ENCODE peak calls at places on chromosomes 11 and 22, in five cellular contexts. N is IMR-90, T is AG09309, R is vagina, W is OCI-LY7. X is an unnamed sample.

GRCh38 chr22:18110194-18110943 is at the start of gene TUBA8:
- DNase-seq in N (peak; percentile 16), T (no peak), R (no peak), W (peak; percentile 14), X (no peak)

GRCh38 chr11:16818284-16818683 is 79.8 kb downstream of the C11orf58 start:
- DNase-seq in W (no peak), N (no peak), R (no peak), T (no peak), X (no peak)

GRCh38 chr11:23310276-23310675 is 450.0 kb upstream of the CCDC179 start:
- DNase-seq in N (peak; percentile 63), W (no peak), T (no peak), R (no peak), X (no peak)

GRCh38 chr22:31055322-31056159 is 25.6 kb upstream of the SMTN start:
- DNase-seq in R (no peak), T (peak; percentile 92), W (no peak), N (peak; percentile 99), X (peak; percentile 99)

GRCh38 chr22:22709719-22710445 is 65.5 kb downstream of the GGTLC2 start:
- DNase-seq in R (peak; percentile 77), T (no peak), W (peak; percentile 45), N (no peak), X (no peak)

GRCh38 chr11:131666617-131667016 is 296.2 kb downstream of the NTM start:
- DNase-seq in N (peak; percentile 70), W (no peak), T (peak; percentile 48), R (no peak), X (no peak)

GRCh38 chr22:24191381-24191841 is 10.1 kb downstream of the SUSD2 start:
- DNase-seq in T (no peak), R (no peak), N (no peak), W (no peak), X (no peak)

GRCh38 chr11:97722065-97722464 is 1298.7 kb upstream of the CNTN5 start:
- DNase-seq in W (no peak), R (no peak), N (peak; percentile 89), T (no peak), X (peak; percentile 98)

GRCh38 chr11:60700689-60701508 is 1.5 kb downstream of the MS4A8 start:
- DNase-seq in T (no peak), N (no peak), W (peak; percentile 32), R (peak; percentile 46), X (no peak)

GRCh38 chr11:64382586-64382985 is 23.6 kb downstream of the RPS6KA4 start:
- DNase-seq in T (no peak), W (no peak), N (no peak), R (no peak), X (no peak)

GRCh38 chr22:36741204-36741793 is 34.6 kb downstream of the IFT27 start:
- DNase-seq in W (peak; percentile 69), R (peak; percentile 28), N (no peak), T (no peak), X (no peak)

GRCh38 chr11:47980093-47980906 is at the start of gene PTPRJ:
- DNase-seq in R (no peak), T (no peak), N (peak; percentile 48), W (peak; percentile 65), X (no peak)

GRCh38 chr11:86749861-86750401 is 50.4 kb upstream of the PRSS23 start:
- DNase-seq in R (no peak), T (no peak), N (no peak), W (no peak), X (no peak)

GRCh38 chr11:14065692-14066091 is 103.2 kb downstream of the SPON1 start:
- DNase-seq in R (no peak), N (no peak), W (no peak), T (no peak), X (no peak)

GRCh38 chr22:27726726-27727449 is 74.7 kb downstream of the MN1 start:
- DNase-seq in N (peak; percentile 34), T (peak; percentile 21), R (no peak), W (no peak), X (peak; percentile 51)

GRCh38 chr11:70105755-70106571 is 27.8 kb downstream of the ANO1 start:
- DNase-seq in T (no peak), W (no peak), N (no peak), R (no peak), X (no peak)

GRCh38 chr22:17086750-17087149 is 1.9 kb downstream of the IL17RA start:
- DNase-seq in R (no peak), N (no peak), W (peak; percentile 62), T (no peak), X (no peak)

GRCh38 chr22:17084554-17085276 is at the start of gene IL17RA:
- DNase-seq in T (peak; percentile 29), W (peak; percentile 92), N (peak; percentile 84), R (no peak), X (peak; percentile 42)

GRCh38 chr22:17086301-17086700 is 1.5 kb downstream of the IL17RA start:
- DNase-seq in R (no peak), W (no peak), T (no peak), N (no peak), X (no peak)

GRCh38 chr22:17085277-17086091 is 684 bp downstream of the IL17RA start:
- DNase-seq in N (no peak), R (no peak), W (no peak), T (no peak), X (no peak)

DNA sequence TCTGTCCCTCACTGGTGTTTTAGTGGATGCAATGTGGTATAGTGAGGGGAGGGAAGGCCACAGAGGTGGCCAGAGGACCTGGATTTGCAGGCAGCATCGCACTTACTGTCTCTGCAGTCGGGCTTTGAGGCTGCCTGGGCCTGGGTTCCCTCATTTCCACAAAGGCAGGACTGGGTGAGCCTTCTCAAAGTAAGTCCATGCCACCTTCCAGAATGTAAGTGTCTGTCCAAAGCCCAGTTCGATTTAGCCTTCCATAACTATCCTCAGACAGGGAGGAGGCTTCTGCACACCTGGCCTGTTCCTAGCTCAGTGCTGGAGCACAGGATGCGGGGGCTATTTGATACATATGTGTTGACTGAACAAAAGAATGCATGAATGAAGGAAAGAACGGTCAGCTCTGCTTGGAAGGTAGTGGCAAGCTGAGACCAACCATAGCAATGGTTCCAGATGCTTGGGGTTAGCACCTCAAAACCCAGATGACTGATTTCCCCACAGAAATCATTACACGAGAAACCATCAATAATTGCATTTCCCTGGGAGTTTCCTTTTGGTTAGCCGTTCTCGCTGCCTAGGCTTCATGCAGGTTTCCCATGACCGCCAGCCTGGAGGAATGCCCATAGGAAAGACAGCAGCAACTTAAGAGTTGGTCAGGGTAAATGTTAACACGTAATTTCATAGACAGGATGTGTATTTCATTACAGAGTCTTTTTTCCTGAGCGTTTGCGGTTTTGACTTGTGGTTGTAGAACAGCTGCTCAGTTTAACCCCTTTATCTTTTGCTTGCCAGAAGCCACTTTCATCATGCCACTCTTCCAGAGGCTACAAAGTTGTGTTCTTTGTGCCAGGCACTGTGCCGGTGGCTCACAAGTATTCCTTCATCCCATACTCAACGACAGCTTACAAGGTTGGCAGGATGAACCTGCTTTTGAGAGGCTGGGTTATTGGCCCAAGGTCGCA is 2.7 kb downstream of the IL17RA start:
- DNase-seq in R (no peak), N (peak; percentile 91), T (peak; percentile 60), W (peak; percentile 87), X (no peak)
- H3K4me3 ChIP-seq in R (no peak overlapping the region), N (no peak overlapping the region), T (no peak overlapping the region), W (peak overlapping the region; percentile 92), X (no peak overlapping the region)

GRCh38 chr22:50641696-50642607 is 14.0 kb upstream of the ARSA start:
- DNase-seq in T (no peak), N (peak; percentile 32), W (peak; percentile 37), R (no peak), X (no peak)
- TF ChIP-seq CTCF in T (peak; percentile 39), N (peak; percentile 49), W (no peak), R (no peak), X (peak; percentile 59)

DNA sequence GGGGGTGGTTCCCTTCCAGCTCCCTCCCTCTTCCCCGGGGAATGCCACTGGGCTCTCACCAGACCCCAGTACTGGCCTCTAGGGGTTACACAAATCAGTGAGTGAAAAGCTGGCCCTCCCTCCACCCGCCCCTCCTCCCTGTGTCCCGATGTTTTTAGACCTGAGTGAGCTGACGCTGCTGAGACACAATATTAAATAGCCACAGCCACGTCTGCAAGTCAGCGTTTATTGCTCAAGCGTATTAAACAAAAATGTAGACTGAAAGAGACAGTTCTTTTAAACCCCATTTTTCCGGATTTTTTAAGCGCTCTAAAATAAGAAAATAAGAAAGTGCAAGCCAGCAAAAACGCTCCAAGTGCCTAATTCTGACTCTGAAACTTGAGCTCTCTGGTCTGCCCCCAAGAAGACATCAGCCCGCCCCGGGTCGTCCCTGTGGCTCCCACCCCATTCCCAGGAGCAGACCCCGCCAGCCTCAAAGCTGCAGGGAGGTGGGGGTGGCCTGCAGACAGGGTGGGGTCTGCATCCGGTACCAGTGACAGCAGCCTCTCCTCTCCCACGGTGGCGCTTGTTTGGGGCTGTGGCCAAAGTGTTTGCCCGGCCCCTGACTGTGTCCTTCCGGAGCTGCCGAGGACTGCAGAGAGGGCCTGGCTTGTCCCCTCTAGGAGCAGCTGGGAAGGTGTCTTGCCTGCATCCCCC is 1.2 kb upstream of the TTLL8 start:
- DNase-seq in T (peak; percentile 0), W (peak; percentile 28), N (peak; percentile 20), R (no peak), X (no peak)
- H3K4me3 ChIP-seq in T (peak overlapping the region; percentile 18), W (no peak overlapping the region), N (no peak overlapping the region), R (peak overlapping the region; percentile 44), X (no peak overlapping the region)

GRCh38 chr11:19323502-19323901 is 82.8 kb upstream of the E2F8 start:
- DNase-seq in W (peak; percentile 10), R (no peak), N (no peak), T (no peak), X (no peak)

GRCh38 chr11:19327280-19327679 is 86.5 kb upstream of the E2F8 start:
- DNase-seq in T (no peak), N (no peak), R (no peak), W (no peak), X (no peak)

GRCh38 chr11:19329910-19330309 is 89.2 kb upstream of the E2F8 start:
- DNase-seq in W (no peak), N (no peak), R (no peak), T (no peak), X (no peak)

GRCh38 chr11:19328586-19329311 is 88.0 kb upstream of the E2F8 start:
- DNase-seq in W (no peak), T (no peak), N (no peak), R (no peak), X (no peak)

DNA sequence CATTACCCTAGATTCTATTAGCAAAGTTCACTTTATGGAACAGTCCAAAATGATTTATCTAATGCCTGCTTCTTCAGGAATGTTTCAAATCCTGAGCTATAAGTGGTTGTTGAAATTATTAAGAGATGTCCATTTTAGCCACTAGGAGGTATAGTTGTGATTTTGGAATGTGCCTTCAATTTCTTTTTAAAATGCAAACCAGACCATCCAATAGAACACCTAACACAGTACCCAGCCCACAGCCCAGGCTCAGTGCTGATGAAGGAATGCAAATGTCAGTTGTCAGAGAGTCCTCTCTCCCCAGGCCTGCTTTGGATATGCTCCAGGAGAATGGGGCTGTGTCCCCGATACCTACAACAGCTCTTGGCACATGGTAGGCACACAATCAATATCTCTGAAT is 85.8 kb upstream of the E2F8 start:
- DNase-seq in R (no peak), W (no peak), N (peak; percentile 29), T (no peak), X (no peak)
- TF ChIP-seq CTCF in R (no peak), W (peak; percentile 55), N (peak; percentile 52), T (peak; percentile 39), X (peak; percentile 25)

X was measured in retinal pigment epithelial cell.